ENCODE peak calls at places on chromosomes 3 and 15, in five cellular contexts. O is COR-L47; Y is effector CD4-positive, alpha-beta T cell; L is retina; U is NCI-H524. S is an unnamed sample.

GRCh38 chr15:41490355-41490754 is 3.3 kb upstream of the ITPKA start:
- DNase-seq in Y (no peak), U (no peak), L (no peak), O (no peak), S (no peak)

GRCh38 chr3:114043205-114043604 is 13.1 kb downstream of the CCDC191 start:
- DNase-seq in O (no peak), L (no peak), Y (no peak), U (no peak), S (no peak)

GRCh38 chr15:99981223-99981647 is 248.0 kb upstream of the LYSMD4 start:
- DNase-seq in Y (no peak), L (no peak), U (no peak), O (no peak), S (no peak)

GRCh38 chr15:99409097-99409473 is 156.7 kb upstream of the MEF2A start:
- DNase-seq in U (peak; percentile 27), O (peak; percentile 29), Y (no peak), L (peak; percentile 31), S (peak; percentile 22)

GRCh38 chr15:31215490-31216209 is 111.0 kb upstream of the KLF13 start:
- DNase-seq in Y (peak; percentile 57), L (peak; percentile 95), O (peak; percentile 79), U (peak; percentile 71), S (peak; percentile 71)

GRCh38 chr15:88650556-88650955 is 11.7 kb downstream of the ISG20 start:
- DNase-seq in Y (no peak), O (no peak), U (no peak), L (no peak), S (no peak)

GRCh38 chr15:75073197-75073596 is 49.8 kb downstream of the PPCDC start:
- DNase-seq in L (no peak), O (no peak), U (no peak), Y (no peak), S (no peak)

GRCh38 chr15:42056934-42057743 is 36.3 kb upstream of the PLA2G4E start:
- DNase-seq in O (peak; percentile 83), Y (peak; percentile 32), U (peak; percentile 87), L (peak; percentile 86), S (peak; percentile 66)

GRCh38 chr3:78887608-78888011 is 880.2 kb downstream of the ROBO1 start:
- DNase-seq in U (no peak), Y (no peak), O (no peak), L (no peak), S (no peak)

GRCh38 chr3:61871646-61872045 is 310.3 kb downstream of the PTPRG start:
- DNase-seq in Y (no peak), U (no peak), L (no peak), O (no peak), S (no peak)

GRCh38 chr3:191972714-191973398 is 511.9 kb downstream of the PYDC2 start:
- DNase-seq in L (no peak), Y (no peak), O (no peak), U (no peak), S (no peak)

GRCh38 chr15:75368689-75369239 is 357 bp upstream of the MAN2C1 start:
- DNase-seq in L (no peak), U (no peak), O (no peak), Y (no peak), S (no peak)

GRCh38 chr15:36688310-36689102 is 109.1 kb downstream of the CDIN1 start:
- DNase-seq in O (no peak), Y (no peak), U (no peak), L (no peak), S (no peak)

GRCh38 chr3:134366221-134366927 is 7.9 kb downstream of the AMOTL2 start:
- DNase-seq in Y (no peak), L (no peak), O (no peak), U (no peak), S (no peak)

GRCh38 chr3:167684389-167684993 is 30.7 kb upstream of the WDR49 start:
- DNase-seq in Y (peak; percentile 60), L (peak; percentile 15), O (peak; percentile 74), U (peak; percentile 62), S (peak; percentile 49)

GRCh38 chr15:62495670-62496328 is 330.7 kb upstream of the C2CD4B start:
- DNase-seq in Y (no peak), L (no peak), U (no peak), O (peak; percentile 62), S (no peak)

GRCh38 chr15:60477991-60478632 is 830 bp downstream of the ICE2 start:
- DNase-seq in Y (no peak), L (no peak), U (peak; percentile 49), O (no peak), S (peak; percentile 8)

GRCh38 chr3:135895106-135895733 is 70.3 kb upstream of the PPP2R3A start:
- DNase-seq in L (peak; percentile 89), Y (no peak), O (peak; percentile 84), U (peak; percentile 54), S (no peak)

GRCh38 chr15:90037961-90038633 is 37.0 kb downstream of the ZNF710 start:
- DNase-seq in Y (no peak), U (no peak), L (no peak), O (no peak), S (peak; percentile 56)

GRCh38 chr3:172321035-172321434 is 127.2 kb downstream of the GHSR start:
- DNase-seq in O (no peak), L (no peak), U (no peak), Y (no peak), S (no peak)

GRCh38 chr15:33243869-33244268 is 49.4 kb upstream of the FMN1 start:
- DNase-seq in U (no peak), Y (no peak), L (no peak), O (no peak), S (no peak)

GRCh38 chr3:172258616-172259015 is 189.6 kb downstream of the GHSR start:
- DNase-seq in O (no peak), L (no peak), U (no peak), Y (no peak), S (no peak)

GRCh38 chr3:164144824-164145223 is 933.5 kb downstream of the SI start:
- DNase-seq in L (no peak), O (no peak), Y (no peak), U (no peak), S (no peak)

GRCh38 chr3:126816956-126817777 is 113.1 kb downstream of the CHCHD6 start:
- DNase-seq in Y (no peak), O (peak; percentile 36), L (no peak), U (peak; percentile 39), S (no peak)

GRCh38 chr3:114178770-114179368 is at the start of gene DRD3:
- DNase-seq in Y (no peak), L (peak; percentile 26), U (no peak), O (no peak), S (no peak)

GRCh38 chr15:40743921-40744809 is 10.9 kb downstream of the RMDN3 start:
- DNase-seq in U (no peak), O (no peak), Y (peak; percentile 47), L (no peak), S (peak; percentile 75)

GRCh38 chr3:77815467-77815866 is 775.6 kb downstream of the ROBO2 start:
- DNase-seq in L (no peak), O (no peak), Y (no peak), U (peak; percentile 3), S (no peak)

GRCh38 chr3:139468407-139468806 is 7.9 kb downstream of the RBP2 start:
- DNase-seq in L (no peak), O (peak; percentile 18), Y (no peak), U (no peak), S (no peak)

GRCh38 chr15:26128611-26129140 is 265.5 kb upstream of the ATP10A start:
- DNase-seq in Y (no peak), U (no peak), O (no peak), L (no peak), S (no peak)

GRCh38 chr15:101048191-101049011 is 129.2 kb downstream of the LRRK1 start:
- DNase-seq in O (no peak), U (no peak), Y (no peak), L (peak; percentile 46), S (no peak)

GRCh38 chr3:38314112-38314766 is 32.1 kb downstream of the SLC22A14 start:
- DNase-seq in O (no peak), L (no peak), U (no peak), Y (no peak), S (no peak)

GRCh38 chr3:108124337-108125150 is 33.7 kb upstream of the CD47 start:
- DNase-seq in Y (peak; percentile 58), O (peak; percentile 55), L (no peak), U (no peak), S (peak; percentile 79)

GRCh38 chr15:90814193-90814811 is 54.1 kb upstream of the FURIN start:
- DNase-seq in L (no peak), O (peak; percentile 67), Y (no peak), U (no peak), S (no peak)

GRCh38 chr3:120348065-120348980 is 831 bp downstream of the LRRC58 start:
- DNase-seq in O (no peak), L (no peak), U (no peak), Y (peak; percentile 36), S (peak; percentile 66)

S was measured in central memory CD4-positive, alpha-beta T cell.